ENCODE peak calls at places on chromosomes 7 and 10, in ten cellular contexts. One of them, this sample, is unnamed.

GRCh38 chr7:22193361-22194016 is 163.5 kb downstream of the RAPGEF5 start:
- DNase-seq in BE2C: no peak
- DNase-seq in left cardiac atrium: peak
- DNase-seq in NCI-H187: no peak
- DNase-seq in kidney tubule cell: peak
- DNase-seq in NCI-H1105 treated with DMSO at 0.1 percent for 48 hours: peak
- DNase-seq in heart left ventricle: peak
- DNase-seq in stimulated activated CD8-positive, alpha-beta memory T cell treated with anti-CD3 and anti-CD28 coated beads, Interleukin-15, amount 100 ng/mL, for 48 hours: no peak
- DNase-seq in neuronal stem cell: peak
- DNase-seq in tibial artery: peak
- DNase-seq in this sample: no peak

GRCh38 chr10:21727452-21728168 is 193.6 kb downstream of the MLLT10 start:
- DNase-seq in heart left ventricle: no peak
- DNase-seq in tibial artery: no peak
- DNase-seq in stimulated activated CD8-positive, alpha-beta memory T cell treated with anti-CD3 and anti-CD28 coated beads, Interleukin-15, amount 100 ng/mL, for 48 hours: no peak
- DNase-seq in neuronal stem cell: no peak
- DNase-seq in kidney tubule cell: no peak
- DNase-seq in NCI-H187: no peak
- DNase-seq in NCI-H1105 treated with DMSO at 0.1 percent for 48 hours: no peak
- DNase-seq in left cardiac atrium: no peak
- DNase-seq in BE2C: no peak
- DNase-seq in this sample: no peak

GRCh38 chr10:66049335-66049734 is 876.5 kb upstream of the LRRTM3 start:
- DNase-seq in stimulated activated CD8-positive, alpha-beta memory T cell treated with anti-CD3 and anti-CD28 coated beads, Interleukin-15, amount 100 ng/mL, for 48 hours: no peak
- DNase-seq in heart left ventricle: no peak
- DNase-seq in NCI-H187: no peak
- DNase-seq in BE2C: no peak
- DNase-seq in NCI-H1105 treated with DMSO at 0.1 percent for 48 hours: no peak
- DNase-seq in neuronal stem cell: no peak
- DNase-seq in tibial artery: no peak
- DNase-seq in kidney tubule cell: no peak
- DNase-seq in left cardiac atrium: no peak
- DNase-seq in this sample: no peak

GRCh38 chr7:95534796-95535195 is 49.1 kb downstream of the ASB4 start:
- DNase-seq in NCI-H1105 treated with DMSO at 0.1 percent for 48 hours: no peak
- DNase-seq in neuronal stem cell: no peak
- DNase-seq in kidney tubule cell: no peak
- DNase-seq in NCI-H187: peak
- DNase-seq in heart left ventricle: no peak
- DNase-seq in BE2C: no peak
- DNase-seq in stimulated activated CD8-positive, alpha-beta memory T cell treated with anti-CD3 and anti-CD28 coated beads, Interleukin-15, amount 100 ng/mL, for 48 hours: no peak
- DNase-seq in tibial artery: no peak
- DNase-seq in left cardiac atrium: no peak
- DNase-seq in this sample: no peak

GRCh38 chr7:50349963-50350944 is 45.7 kb downstream of the IKZF1 start:
- DNase-seq in heart left ventricle: no peak
- DNase-seq in neuronal stem cell: no peak
- DNase-seq in tibial artery: no peak
- DNase-seq in left cardiac atrium: no peak
- DNase-seq in NCI-H1105 treated with DMSO at 0.1 percent for 48 hours: no peak
- DNase-seq in stimulated activated CD8-positive, alpha-beta memory T cell treated with anti-CD3 and anti-CD28 coated beads, Interleukin-15, amount 100 ng/mL, for 48 hours: peak
- DNase-seq in kidney tubule cell: no peak
- DNase-seq in BE2C: no peak
- DNase-seq in NCI-H187: no peak
- DNase-seq in this sample: no peak

GRCh38 chr7:134472572-134473242 is 13.8 kb upstream of the AKR1B1 start:
- DNase-seq in neuronal stem cell: no peak
- DNase-seq in NCI-H1105 treated with DMSO at 0.1 percent for 48 hours: no peak
- DNase-seq in kidney tubule cell: no peak
- DNase-seq in heart left ventricle: no peak
- DNase-seq in left cardiac atrium: no peak
- DNase-seq in BE2C: no peak
- DNase-seq in tibial artery: no peak
- DNase-seq in NCI-H187: no peak
- DNase-seq in stimulated activated CD8-positive, alpha-beta memory T cell treated with anti-CD3 and anti-CD28 coated beads, Interleukin-15, amount 100 ng/mL, for 48 hours: no peak
- DNase-seq in this sample: no peak

GRCh38 chr7:108132551-108133265 is 2.5 kb upstream of the LAMB4 start:
- DNase-seq in neuronal stem cell: peak
- DNase-seq in kidney tubule cell: peak
- DNase-seq in NCI-H187: no peak
- DNase-seq in stimulated activated CD8-positive, alpha-beta memory T cell treated with anti-CD3 and anti-CD28 coated beads, Interleukin-15, amount 100 ng/mL, for 48 hours: no peak
- DNase-seq in heart left ventricle: no peak
- DNase-seq in BE2C: peak
- DNase-seq in tibial artery: no peak
- DNase-seq in NCI-H1105 treated with DMSO at 0.1 percent for 48 hours: no peak
- DNase-seq in left cardiac atrium: no peak
- DNase-seq in this sample: no peak

GRCh38 chr7:44631458-44632115 is 25.2 kb downstream of the OGDH start:
- DNase-seq in kidney tubule cell: no peak
- DNase-seq in neuronal stem cell: no peak
- DNase-seq in NCI-H1105 treated with DMSO at 0.1 percent for 48 hours: no peak
- DNase-seq in tibial artery: no peak
- DNase-seq in left cardiac atrium: no peak
- DNase-seq in heart left ventricle: no peak
- DNase-seq in BE2C: no peak
- DNase-seq in NCI-H187: no peak
- DNase-seq in stimulated activated CD8-positive, alpha-beta memory T cell treated with anti-CD3 and anti-CD28 coated beads, Interleukin-15, amount 100 ng/mL, for 48 hours: no peak
- DNase-seq in this sample: no peak

GRCh38 chr7:142001163-142001874 is 5.6 kb downstream of the MGAM start:
- DNase-seq in BE2C: peak
- DNase-seq in tibial artery: no peak
- DNase-seq in heart left ventricle: no peak
- DNase-seq in stimulated activated CD8-positive, alpha-beta memory T cell treated with anti-CD3 and anti-CD28 coated beads, Interleukin-15, amount 100 ng/mL, for 48 hours: no peak
- DNase-seq in neuronal stem cell: no peak
- DNase-seq in NCI-H187: no peak
- DNase-seq in kidney tubule cell: peak
- DNase-seq in NCI-H1105 treated with DMSO at 0.1 percent for 48 hours: no peak
- DNase-seq in left cardiac atrium: no peak
- DNase-seq in this sample: no peak

GRCh38 chr10:88027570-88027969 is 164.1 kb downstream of the PTEN start:
- DNase-seq in neuronal stem cell: no peak
- DNase-seq in stimulated activated CD8-positive, alpha-beta memory T cell treated with anti-CD3 and anti-CD28 coated beads, Interleukin-15, amount 100 ng/mL, for 48 hours: no peak
- DNase-seq in tibial artery: peak
- DNase-seq in left cardiac atrium: no peak
- DNase-seq in BE2C: no peak
- DNase-seq in NCI-H1105 treated with DMSO at 0.1 percent for 48 hours: no peak
- DNase-seq in heart left ventricle: no peak
- DNase-seq in kidney tubule cell: no peak
- DNase-seq in NCI-H187: no peak
- DNase-seq in this sample: peak

GRCh38 chr7:29921404-29922010 is 68.1 kb downstream of the SCRN1 start:
- DNase-seq in kidney tubule cell: peak
- DNase-seq in BE2C: peak
- DNase-seq in tibial artery: no peak
- DNase-seq in neuronal stem cell: peak
- DNase-seq in NCI-H187: peak
- DNase-seq in stimulated activated CD8-positive, alpha-beta memory T cell treated with anti-CD3 and anti-CD28 coated beads, Interleukin-15, amount 100 ng/mL, for 48 hours: peak
- DNase-seq in heart left ventricle: peak
- DNase-seq in left cardiac atrium: peak
- DNase-seq in NCI-H1105 treated with DMSO at 0.1 percent for 48 hours: peak
- DNase-seq in this sample: no peak

GRCh38 chr7:17041324-17041723 is 159.5 kb upstream of the AGR3 start:
- DNase-seq in neuronal stem cell: no peak
- DNase-seq in NCI-H187: no peak
- DNase-seq in tibial artery: no peak
- DNase-seq in kidney tubule cell: peak
- DNase-seq in left cardiac atrium: no peak
- DNase-seq in heart left ventricle: no peak
- DNase-seq in NCI-H1105 treated with DMSO at 0.1 percent for 48 hours: peak
- DNase-seq in BE2C: no peak
- DNase-seq in stimulated activated CD8-positive, alpha-beta memory T cell treated with anti-CD3 and anti-CD28 coated beads, Interleukin-15, amount 100 ng/mL, for 48 hours: no peak
- DNase-seq in this sample: no peak

GRCh38 chr7:39413866-39414668 is 152.1 kb upstream of the YAE1 start:
- DNase-seq in heart left ventricle: peak
- DNase-seq in BE2C: peak
- DNase-seq in NCI-H1105 treated with DMSO at 0.1 percent for 48 hours: peak
- DNase-seq in NCI-H187: no peak
- DNase-seq in neuronal stem cell: peak
- DNase-seq in tibial artery: peak
- DNase-seq in kidney tubule cell: peak
- DNase-seq in stimulated activated CD8-positive, alpha-beta memory T cell treated with anti-CD3 and anti-CD28 coated beads, Interleukin-15, amount 100 ng/mL, for 48 hours: peak
- DNase-seq in left cardiac atrium: peak
- DNase-seq in this sample: no peak

GRCh38 chr7:76354981-76355730 is 3.6 kb downstream of the YWHAG start:
- DNase-seq in NCI-H187: no peak
- DNase-seq in tibial artery: no peak
- DNase-seq in BE2C: no peak
- DNase-seq in NCI-H1105 treated with DMSO at 0.1 percent for 48 hours: no peak
- DNase-seq in left cardiac atrium: no peak
- DNase-seq in neuronal stem cell: no peak
- DNase-seq in stimulated activated CD8-positive, alpha-beta memory T cell treated with anti-CD3 and anti-CD28 coated beads, Interleukin-15, amount 100 ng/mL, for 48 hours: no peak
- DNase-seq in kidney tubule cell: no peak
- DNase-seq in heart left ventricle: no peak
- DNase-seq in this sample: no peak

GRCh38 chr10:12194752-12195271 is 879 bp downstream of the NUDT5 start:
- DNase-seq in NCI-H1105 treated with DMSO at 0.1 percent for 48 hours: no peak
- DNase-seq in stimulated activated CD8-positive, alpha-beta memory T cell treated with anti-CD3 and anti-CD28 coated beads, Interleukin-15, amount 100 ng/mL, for 48 hours: no peak
- DNase-seq in neuronal stem cell: no peak
- DNase-seq in NCI-H187: no peak
- DNase-seq in kidney tubule cell: peak
- DNase-seq in heart left ventricle: no peak
- DNase-seq in left cardiac atrium: peak
- DNase-seq in BE2C: peak
- DNase-seq in tibial artery: peak
- DNase-seq in this sample: no peak

GRCh38 chr7:120273476-120273975 is 551 bp downstream of the KCND2 start:
- DNase-seq in tibial artery: no peak
- DNase-seq in heart left ventricle: no peak
- DNase-seq in BE2C: peak
- DNase-seq in kidney tubule cell: peak
- DNase-seq in left cardiac atrium: no peak
- DNase-seq in NCI-H1105 treated with DMSO at 0.1 percent for 48 hours: peak
- DNase-seq in stimulated activated CD8-positive, alpha-beta memory T cell treated with anti-CD3 and anti-CD28 coated beads, Interleukin-15, amount 100 ng/mL, for 48 hours: no peak
- DNase-seq in neuronal stem cell: peak
- DNase-seq in NCI-H187: peak
- DNase-seq in this sample: no peak

GRCh38 chr7:107441576-107442422 is 28.1 kb upstream of the GPR22 start:
- DNase-seq in stimulated activated CD8-positive, alpha-beta memory T cell treated with anti-CD3 and anti-CD28 coated beads, Interleukin-15, amount 100 ng/mL, for 48 hours: no peak
- DNase-seq in kidney tubule cell: no peak
- DNase-seq in tibial artery: no peak
- DNase-seq in NCI-H187: no peak
- DNase-seq in NCI-H1105 treated with DMSO at 0.1 percent for 48 hours: no peak
- DNase-seq in neuronal stem cell: no peak
- DNase-seq in BE2C: no peak
- DNase-seq in heart left ventricle: no peak
- DNase-seq in left cardiac atrium: no peak
- DNase-seq in this sample: no peak

GRCh38 chr10:17394854-17395253 is 59.5 kb downstream of the ST8SIA6 start:
- DNase-seq in left cardiac atrium: no peak
- DNase-seq in neuronal stem cell: no peak
- DNase-seq in stimulated activated CD8-positive, alpha-beta memory T cell treated with anti-CD3 and anti-CD28 coated beads, Interleukin-15, amount 100 ng/mL, for 48 hours: peak
- DNase-seq in NCI-H1105 treated with DMSO at 0.1 percent for 48 hours: no peak
- DNase-seq in BE2C: no peak
- DNase-seq in heart left ventricle: no peak
- DNase-seq in kidney tubule cell: no peak
- DNase-seq in tibial artery: no peak
- DNase-seq in NCI-H187: no peak
- DNase-seq in this sample: no peak

GRCh38 chr10:80407836-80408197 is 534 bp upstream of the PRXL2A start:
- DNase-seq in NCI-H187: no peak
- DNase-seq in heart left ventricle: no peak
- DNase-seq in neuronal stem cell: no peak
- DNase-seq in tibial artery: no peak
- DNase-seq in kidney tubule cell: peak
- DNase-seq in BE2C: no peak
- DNase-seq in stimulated activated CD8-positive, alpha-beta memory T cell treated with anti-CD3 and anti-CD28 coated beads, Interleukin-15, amount 100 ng/mL, for 48 hours: peak
- DNase-seq in left cardiac atrium: peak
- DNase-seq in NCI-H1105 treated with DMSO at 0.1 percent for 48 hours: peak
- DNase-seq in this sample: no peak

GRCh38 chr7:80681272-80681885 is 42.9 kb downstream of the CD36 start:
- DNase-seq in heart left ventricle: no peak
- DNase-seq in kidney tubule cell: peak
- DNase-seq in left cardiac atrium: no peak
- DNase-seq in stimulated activated CD8-positive, alpha-beta memory T cell treated with anti-CD3 and anti-CD28 coated beads, Interleukin-15, amount 100 ng/mL, for 48 hours: no peak
- DNase-seq in NCI-H1105 treated with DMSO at 0.1 percent for 48 hours: peak
- DNase-seq in tibial artery: no peak
- DNase-seq in BE2C: peak
- DNase-seq in NCI-H187: no peak
- DNase-seq in neuronal stem cell: peak
- DNase-seq in this sample: no peak

GRCh38 chr7:151137076-151137611 is 30.4 kb downstream of the GBX1 start:
- DNase-seq in left cardiac atrium: peak
- DNase-seq in BE2C: peak
- DNase-seq in stimulated activated CD8-positive, alpha-beta memory T cell treated with anti-CD3 and anti-CD28 coated beads, Interleukin-15, amount 100 ng/mL, for 48 hours: no peak
- DNase-seq in heart left ventricle: no peak
- DNase-seq in kidney tubule cell: no peak
- DNase-seq in tibial artery: no peak
- DNase-seq in NCI-H187: no peak
- DNase-seq in NCI-H1105 treated with DMSO at 0.1 percent for 48 hours: no peak
- DNase-seq in neuronal stem cell: no peak
- DNase-seq in this sample: peak

GRCh38 chr10:122749886-122750285 is 50.2 kb upstream of the C10orf120 start:
- DNase-seq in BE2C: no peak
- DNase-seq in NCI-H1105 treated with DMSO at 0.1 percent for 48 hours: no peak
- DNase-seq in tibial artery: no peak
- DNase-seq in heart left ventricle: no peak
- DNase-seq in stimulated activated CD8-positive, alpha-beta memory T cell treated with anti-CD3 and anti-CD28 coated beads, Interleukin-15, amount 100 ng/mL, for 48 hours: no peak
- DNase-seq in neuronal stem cell: no peak
- DNase-seq in NCI-H187: no peak
- DNase-seq in left cardiac atrium: no peak
- DNase-seq in kidney tubule cell: no peak
- DNase-seq in this sample: no peak

GRCh38 chr10:103915794-103916193 is 2.2 kb downstream of the STN1 start:
- DNase-seq in BE2C: no peak
- DNase-seq in NCI-H1105 treated with DMSO at 0.1 percent for 48 hours: no peak
- DNase-seq in tibial artery: no peak
- DNase-seq in kidney tubule cell: peak
- DNase-seq in heart left ventricle: peak
- DNase-seq in neuronal stem cell: no peak
- DNase-seq in left cardiac atrium: no peak
- DNase-seq in stimulated activated CD8-positive, alpha-beta memory T cell treated with anti-CD3 and anti-CD28 coated beads, Interleukin-15, amount 100 ng/mL, for 48 hours: no peak
- DNase-seq in NCI-H187: no peak
- DNase-seq in this sample: no peak

GRCh38 chr10:95516774-95517373 is 44.3 kb downstream of the SORBS1 start:
- DNase-seq in neuronal stem cell: no peak
- DNase-seq in left cardiac atrium: no peak
- DNase-seq in tibial artery: no peak
- DNase-seq in NCI-H1105 treated with DMSO at 0.1 percent for 48 hours: no peak
- DNase-seq in BE2C: no peak
- DNase-seq in stimulated activated CD8-positive, alpha-beta memory T cell treated with anti-CD3 and anti-CD28 coated beads, Interleukin-15, amount 100 ng/mL, for 48 hours: no peak
- DNase-seq in kidney tubule cell: no peak
- DNase-seq in NCI-H187: no peak
- DNase-seq in heart left ventricle: no peak
- DNase-seq in this sample: no peak

GRCh38 chr10:4771554-4772201 is 54.3 kb upstream of the AKR1E2 start:
- DNase-seq in tibial artery: no peak
- DNase-seq in NCI-H187: no peak
- DNase-seq in neuronal stem cell: no peak
- DNase-seq in stimulated activated CD8-positive, alpha-beta memory T cell treated with anti-CD3 and anti-CD28 coated beads, Interleukin-15, amount 100 ng/mL, for 48 hours: no peak
- DNase-seq in kidney tubule cell: no peak
- DNase-seq in heart left ventricle: no peak
- DNase-seq in BE2C: no peak
- DNase-seq in left cardiac atrium: no peak
- DNase-seq in NCI-H1105 treated with DMSO at 0.1 percent for 48 hours: no peak
- DNase-seq in this sample: no peak

GRCh38 chr7:158818325-158819213 is 10.7 kb downstream of the ESYT2 start:
- DNase-seq in stimulated activated CD8-positive, alpha-beta memory T cell treated with anti-CD3 and anti-CD28 coated beads, Interleukin-15, amount 100 ng/mL, for 48 hours: peak
- DNase-seq in heart left ventricle: peak
- DNase-seq in tibial artery: peak
- DNase-seq in NCI-H187: no peak
- DNase-seq in kidney tubule cell: peak
- DNase-seq in neuronal stem cell: peak
- DNase-seq in BE2C: peak
- DNase-seq in NCI-H1105 treated with DMSO at 0.1 percent for 48 hours: no peak
- DNase-seq in left cardiac atrium: peak
- DNase-seq in this sample: peak

GRCh38 chr10:93514496-93514895 is 18.1 kb downstream of the CEP55 start:
- DNase-seq in NCI-H187: no peak
- DNase-seq in kidney tubule cell: no peak
- DNase-seq in left cardiac atrium: no peak
- DNase-seq in neuronal stem cell: no peak
- DNase-seq in NCI-H1105 treated with DMSO at 0.1 percent for 48 hours: no peak
- DNase-seq in stimulated activated CD8-positive, alpha-beta memory T cell treated with anti-CD3 and anti-CD28 coated beads, Interleukin-15, amount 100 ng/mL, for 48 hours: no peak
- DNase-seq in heart left ventricle: no peak
- DNase-seq in BE2C: no peak
- DNase-seq in tibial artery: no peak
- DNase-seq in this sample: no peak

GRCh38 chr10:59047180-59047579 is 129.3 kb upstream of the PHYHIPL start:
- DNase-seq in neuronal stem cell: no peak
- DNase-seq in NCI-H187: no peak
- DNase-seq in tibial artery: no peak
- DNase-seq in BE2C: no peak
- DNase-seq in NCI-H1105 treated with DMSO at 0.1 percent for 48 hours: peak
- DNase-seq in left cardiac atrium: no peak
- DNase-seq in kidney tubule cell: no peak
- DNase-seq in stimulated activated CD8-positive, alpha-beta memory T cell treated with anti-CD3 and anti-CD28 coated beads, Interleukin-15, amount 100 ng/mL, for 48 hours: no peak
- DNase-seq in heart left ventricle: no peak
- DNase-seq in this sample: no peak

This sample was measured in gastrocnemius medialis.